ENCODE peak calls at places on chromosomes 2 and 18, in six cellular contexts. P is IMR-90, T is H9, F is mesenchymal stem cell, A is H1, C is trophoblast cell. K is an unnamed sample.

GRCh38 chr2:145832681-145833080 is 1312.8 kb upstream of the ZEB2 start:
- DNase-seq in P (no peak), T (no peak), F (no peak), A (no peak), C (no peak), K (no peak)

GRCh38 chr2:101173707-101174295 is 22.6 kb upstream of the TBC1D8 start:
- DNase-seq in P (no peak), T (no peak), F (no peak), A (no peak), C (no peak), K (no peak)

GRCh38 chr2:109435866-109436634 is 177.7 kb downstream of the SEPTIN10 start:
- DNase-seq in P (peak), T (no peak), F (peak), A (no peak), C (peak), K (no peak)

GRCh38 chr2:154375625-154376020 is 322.9 kb upstream of the KCNJ3 start:
- DNase-seq in P (no peak), T (no peak), F (peak), A (no peak), C (no peak), K (peak)

GRCh38 chr2:239600194-239600593 is 199.4 kb upstream of the HDAC4 start:
- DNase-seq in P (no peak), T (peak), F (no peak), A (no peak), C (no peak), K (no peak)

GRCh38 chr18:23504720-23505119 is 1.4 kb downstream of the RMC1 start:
- DNase-seq in P (no peak), T (no peak), F (no peak), A (no peak), C (no peak), K (no peak)

GRCh38 chr18:68694316-68694715 is 20.6 kb downstream of the TMX3 start:
- DNase-seq in P (no peak), T (no peak), F (no peak), A (no peak), C (no peak), K (no peak)

GRCh38 chr2:19753314-19753713 is 148.5 kb downstream of the TTC32 start:
- DNase-seq in P (peak), T (no peak), F (no peak), A (no peak), C (no peak), K (no peak)

GRCh38 chr2:241163601-241164118 is 13.4 kb downstream of the PPP1R7 start:
- DNase-seq in P (no peak), T (no peak), F (no peak), A (no peak), C (no peak), K (no peak)

GRCh38 chr2:16633632-16634430 is 31.8 kb downstream of the CYRIA start:
- DNase-seq in P (peak), T (no peak), F (peak), A (no peak), C (peak), K (no peak)

GRCh38 chr2:219086215-219086614 is 25.5 kb upstream of the IHH start:
- DNase-seq in P (no peak), T (no peak), F (no peak), A (no peak), C (no peak), K (no peak)

GRCh38 chr2:200219400-200220113 is 86.9 kb upstream of the SPATS2L start:
- DNase-seq in P (peak), T (no peak), F (peak), A (no peak), C (no peak), K (no peak)

GRCh38 chr18:13372405-13372995 is 153.9 kb downstream of the LDLRAD4 start:
- DNase-seq in P (no peak), T (no peak), F (no peak), A (no peak), C (no peak), K (no peak)

GRCh38 chr2:188512456-188512855 is 220.8 kb downstream of the GULP1 start:
- DNase-seq in P (peak), T (no peak), F (peak), A (no peak), C (no peak), K (no peak)

GRCh38 chr2:43293744-43294695 is 67.6 kb upstream of the ZFP36L2 start:
- DNase-seq in P (peak), T (no peak), F (peak), A (no peak), C (peak), K (no peak)

GRCh38 chr2:234422242-234422641 is 74.6 kb downstream of the ARL4C start:
- DNase-seq in P (peak), T (no peak), F (peak), A (no peak), C (peak), K (no peak)

GRCh38 chr18:59057969-59058368 is 81.7 kb upstream of the SEC11C start:
- DNase-seq in P (peak), T (no peak), F (no peak), A (no peak), C (no peak), K (no peak)

GRCh38 chr2:54957321-54957999 is 92.8 kb downstream of the RTN4 start:
- DNase-seq in P (no peak), T (no peak), F (no peak), A (no peak), C (no peak), K (no peak)

DNA sequence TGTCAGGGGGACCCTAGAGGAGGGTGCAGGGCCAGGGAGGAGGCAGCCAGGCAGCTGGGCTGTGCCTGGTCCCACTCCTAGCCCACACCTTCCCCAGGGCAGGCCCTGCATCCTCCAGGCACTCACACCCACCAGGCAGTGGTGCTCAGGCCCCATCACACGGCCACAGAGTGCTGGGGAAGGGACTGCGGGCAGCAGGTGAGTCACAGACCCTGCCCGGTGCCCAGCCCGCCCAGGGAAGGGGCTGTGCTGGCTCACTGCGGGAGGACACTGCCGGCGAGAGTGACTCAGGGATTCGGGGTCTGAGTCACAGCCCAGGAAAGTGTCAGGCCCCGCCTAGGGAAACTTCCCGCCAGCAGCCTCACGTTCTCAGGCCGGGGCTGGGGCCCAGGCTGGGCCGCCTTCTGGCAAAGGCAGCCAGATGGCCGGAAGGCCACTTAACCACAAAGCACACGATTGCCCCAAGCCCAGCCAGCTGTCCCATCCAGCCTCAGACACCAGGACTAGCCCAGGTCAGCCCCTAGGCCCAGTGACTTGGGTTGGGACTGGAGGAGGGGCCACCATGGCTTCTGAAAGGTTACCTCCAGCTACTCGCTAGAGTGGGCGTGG is 42.2 kb downstream of the BIN1 start:
- DNase-seq in P (peak), T (peak), F (peak), A (no peak), C (peak), K (peak)
- H4K91ac ChIP-seq in P (peak), T (no peak), F (peak), A (no peak), C (no peak), K (no peak)

GRCh38 chr2:170298115-170298514 is 120.2 kb downstream of the MYO3B start:
- DNase-seq in P (no peak), T (no peak), F (no peak), A (no peak), C (no peak), K (no peak)
- H3K4ac ChIP-seq in P (no peak), T (no peak), F (no peak), A (no peak), C (no peak), K (no peak)

GRCh38 chr2:128280901-128281321 is 37.8 kb downstream of the HS6ST1 start:
- DNase-seq in P (no peak), T (no peak), F (no peak), A (no peak), C (no peak), K (no peak)
- H4K91ac ChIP-seq in P (no peak), T (no peak), F (no peak), A (no peak), C (no peak), K (no peak)

DNA sequence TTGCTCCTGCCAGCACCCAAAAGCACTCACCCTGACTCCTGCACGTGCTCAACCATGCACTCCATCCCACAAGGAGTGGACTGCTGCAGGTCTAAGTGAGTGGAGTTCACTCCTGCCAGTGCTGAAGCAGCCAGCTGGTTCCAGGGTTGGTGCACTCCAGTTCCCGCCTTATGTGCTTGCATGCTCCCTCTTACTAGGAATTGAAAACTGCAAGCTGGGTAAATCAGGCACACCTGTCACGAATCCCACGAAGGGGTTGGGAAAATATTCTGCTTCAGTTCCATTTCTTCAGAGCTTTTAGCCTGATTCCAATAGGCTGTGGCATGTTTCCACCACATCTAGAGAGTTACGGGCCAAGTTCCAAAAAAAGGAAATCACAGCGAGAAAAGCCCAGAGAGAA is 1365.5 kb upstream of the CHAC2 start:
- DNase-seq in P (no peak), T (no peak), F (no peak), A (no peak), C (no peak), K (no peak)
- H3K4ac ChIP-seq in P (no peak), T (no peak), F (no peak), A (no peak), C (no peak), K (no peak)

GRCh38 chr2:8480936-8481335 is 200.9 kb upstream of the ID2 start:
- DNase-seq in P (no peak), T (no peak), F (no peak), A (no peak), C (no peak), K (no peak)
- H4K91ac ChIP-seq in P (no peak), T (no peak), F (no peak), A (no peak), C (no peak), K (no peak)

GRCh38 chr18:8948471-8949149 is 153.9 kb upstream of the NDUFV2 start:
- DNase-seq in P (peak), T (no peak), F (peak), A (no peak), C (peak), K (no peak)
- H3K4ac ChIP-seq in P (peak), T (no peak), F (no peak), A (no peak), C (no peak), K (no peak)